ENCODE peak calls at places on chromosomes 7 and 10, in four cellular contexts. Z is body of pancreas, M is glutamatergic neuron, E is ovary. Y is an unnamed sample.

GRCh38 chr10:43852141-43852540 is 203.5 kb upstream of the ZNF32 start:
- DNase-seq in Z (no peak), E (no peak), M (no peak), Y (no peak)

GRCh38 chr7:12570148-12570528 is 382 bp upstream of the SCIN start:
- DNase-seq in M (no peak), E (no peak), Z (peak), Y (no peak)

GRCh38 chr7:141585592-141586510 is 34.6 kb downstream of the AGK start:
- DNase-seq in E (no peak), M (no peak), Z (no peak), Y (no peak)

GRCh38 chr10:33005322-33006282 is 47.6 kb upstream of the ITGB1 start:
- DNase-seq in E (peak), M (peak), Z (peak), Y (peak)

GRCh38 chr10:124174673-124175645 is 81.6 kb upstream of the CHST15 start:
- DNase-seq in Z (no peak), M (no peak), E (no peak), Y (no peak)

GRCh38 chr10:11560076-11560709 is 51.3 kb downstream of the USP6NL start:
- DNase-seq in M (no peak), E (no peak), Z (no peak), Y (no peak)

GRCh38 chr10:12469345-12469744 is 120.0 kb downstream of the CAMK1D start:
- DNase-seq in Z (no peak), M (no peak), E (no peak), Y (no peak)

GRCh38 chr10:93821051-93821772 is 63.5 kb downstream of the LGI1 start:
- DNase-seq in M (no peak), E (no peak), Z (no peak), Y (no peak)

GRCh38 chr10:68202965-68203358 is 29.0 kb downstream of the ATOH7 start:
- DNase-seq in Z (no peak), E (no peak), M (no peak), Y (no peak)

GRCh38 chr7:33558961-33559710 is 346.2 kb upstream of the BMPER start:
- DNase-seq in M (no peak), E (no peak), Z (no peak), Y (no peak)

GRCh38 chr7:50821457-50821977 is 38.8 kb upstream of the GRB10 start:
- DNase-seq in M (no peak), Z (peak), E (no peak), Y (no peak)

GRCh38 chr7:155734445-155734809 is 77.8 kb downstream of the SHH start:
- DNase-seq in Z (no peak), M (no peak), E (no peak), Y (no peak)

GRCh38 chr7:72112530-72112929 is 299.6 kb downstream of the CALN1 start:
- DNase-seq in Z (no peak), M (no peak), E (no peak), Y (no peak)

GRCh38 chr7:1895664-1896515 is 225.8 kb downstream of the ELFN1 start:
- DNase-seq in M (peak), E (no peak), Z (no peak), Y (no peak)

GRCh38 chr10:74870191-74870590 is 43.8 kb downstream of the KAT6B start:
- DNase-seq in M (no peak), E (no peak), Z (no peak), Y (no peak)

GRCh38 chr7:4794591-4795350 is 19.3 kb downstream of the AP5Z1 start:
- DNase-seq in Z (no peak), E (no peak), M (no peak), Y (no peak)

GRCh38 chr10:9004736-9005135 is 950.2 kb downstream of the GATA3 start:
- DNase-seq in M (no peak), Z (no peak), E (no peak), Y (no peak)

GRCh38 chr10:126843299-126843934 is 61.8 kb upstream of the DOCK1 start:
- DNase-seq in M (no peak), Z (no peak), E (no peak), Y (no peak)

GRCh38 chr10:126397640-126398382 is 9.5 kb upstream of the ADAM12 start:
- DNase-seq in Z (no peak), M (no peak), E (no peak), Y (no peak)

GRCh38 chr10:70672165-70672992 is at the start of gene ADAMTS14:
- DNase-seq in E (no peak), Z (no peak), M (peak), Y (peak)

GRCh38 chr7:95330194-95331003 is 6.1 kb upstream of the PON1 start:
- DNase-seq in E (no peak), M (no peak), Z (no peak), Y (no peak)

GRCh38 chr10:114477285-114477684 is 73.0 kb upstream of the AFAP1L2 start:
- DNase-seq in E (peak), M (no peak), Z (no peak), Y (no peak)

GRCh38 chr10:89280501-89280900 is 21.3 kb upstream of the IFIT2 start:
- DNase-seq in E (no peak), M (no peak), Z (no peak), Y (no peak)

GRCh38 chr10:79028056-79028430 is 40.7 kb upstream of the ZMIZ1 start:
- DNase-seq in Z (peak), M (no peak), E (peak), Y (no peak)

GRCh38 chr10:68088744-68089143 is 13.7 kb upstream of the HERC4 start:
- DNase-seq in Z (no peak), M (no peak), E (no peak), Y (no peak)

GRCh38 chr7:92517626-92518025 is 10.7 kb downstream of the PEX1 start:
- DNase-seq in Z (no peak), M (no peak), E (no peak), Y (no peak)

GRCh38 chr7:18109762-18110161 is 82.1 kb upstream of the PRPS1L1 start:
- DNase-seq in E (no peak), M (no peak), Z (no peak), Y (no peak)

GRCh38 chr10:28217848-28218247 is 85.0 kb downstream of the MPP7 start:
- DNase-seq in M (no peak), E (no peak), Z (no peak), Y (no peak)

GRCh38 chr7:22787936-22788335 is 34.7 kb downstream of the TOMM7 start:
- DNase-seq in M (no peak), E (no peak), Z (no peak), Y (no peak)

GRCh38 chr10:20858292-20859124 is 38.6 kb downstream of the NEBL start:
- DNase-seq in M (no peak), E (no peak), Z (no peak), Y (no peak)

GRCh38 chr7:1388021-1388704 is 71.1 kb downstream of the MICALL2 start:
- DNase-seq in E (no peak), Z (no peak), M (no peak), Y (no peak)

DNA sequence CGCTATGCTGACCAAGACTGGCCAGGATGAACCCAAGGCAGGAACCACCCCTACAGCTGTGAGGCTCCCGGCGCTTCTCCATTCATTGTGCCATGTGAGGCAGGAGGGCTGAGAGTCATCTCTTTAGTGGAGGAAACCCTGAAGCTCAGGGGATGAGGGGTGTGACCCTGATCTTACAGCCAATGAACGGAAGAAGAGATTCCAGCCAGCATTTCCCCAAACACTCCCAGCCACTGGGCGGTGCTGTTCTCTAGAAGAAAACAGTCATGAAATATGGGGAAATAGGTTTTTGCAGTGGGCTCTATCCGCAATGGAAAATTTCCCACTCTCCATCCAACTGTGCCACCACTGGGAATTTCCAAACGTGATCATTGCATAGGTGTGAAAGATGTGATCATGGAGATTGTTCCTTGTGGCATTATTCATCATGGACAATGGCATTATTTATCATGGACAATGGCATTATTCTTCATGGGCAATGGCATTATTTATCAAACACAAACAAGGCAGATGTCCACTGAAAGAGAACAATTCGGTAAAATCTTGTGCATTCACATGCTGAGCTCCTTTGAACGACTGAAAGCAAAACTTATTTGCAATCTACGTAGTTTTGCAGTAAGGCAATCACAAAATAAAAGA is 14.0 kb upstream of the SLC18A2 start:
- DNase-seq in E (peak), Z (peak), M (peak), Y (peak)
- TF ChIP-seq CTCF in E (no peak), Z (peak), M (no peak), Y (peak)

GRCh38 chr7:66896441-66896840 is 24.6 kb upstream of the TMEM248 start:
- DNase-seq in Z (no peak), M (no peak), E (no peak), Y (no peak)

GRCh38 chr7:66899552-66900280 is 21.3 kb upstream of the TMEM248 start:
- DNase-seq in M (no peak), E (no peak), Z (no peak), Y (no peak)

GRCh38 chr7:66894463-66895080 is 26.5 kb upstream of the TMEM248 start:
- DNase-seq in E (no peak), M (no peak), Z (no peak), Y (peak)
- TF ChIP-seq CTCF in E (no peak), M (peak), Z (peak), Y (no peak)

GRCh38 chr7:25913574-25914224 is 238.3 kb upstream of the NFE2L3 start:
- DNase-seq in Z (no peak), M (no peak), E (no peak), Y (no peak)

GRCh38 chr7:25924061-25924460 is 227.9 kb upstream of the NFE2L3 start:
- DNase-seq in Z (no peak), E (no peak), M (no peak), Y (no peak)

GRCh38 chr7:25922296-25922695 is 229.7 kb upstream of the NFE2L3 start:
- DNase-seq in E (no peak), M (no peak), Z (no peak), Y (no peak)

DNA sequence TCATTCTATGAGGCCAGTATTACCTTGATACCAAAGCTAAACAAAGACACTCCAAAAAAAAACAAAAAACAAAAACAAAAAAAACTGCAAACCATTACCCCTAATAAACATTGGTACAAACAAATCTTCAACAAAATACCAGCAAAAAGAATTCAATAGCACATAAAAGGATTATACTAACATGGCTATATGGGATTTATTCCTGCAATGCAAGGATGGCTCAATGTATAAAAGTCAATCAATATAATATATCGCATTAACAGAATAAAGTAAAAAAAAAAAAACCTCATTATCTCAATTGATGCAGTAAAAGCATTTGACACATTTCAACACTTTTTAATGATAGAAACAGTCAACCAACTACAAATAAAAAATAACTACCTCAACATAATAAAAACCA is 233.3 kb upstream of the NFE2L3 start:
- DNase-seq in M (no peak), E (no peak), Z (no peak), Y (no peak)
- TF ChIP-seq CTCF in M (no peak), E (no peak), Z (no peak), Y (no peak)

DNA sequence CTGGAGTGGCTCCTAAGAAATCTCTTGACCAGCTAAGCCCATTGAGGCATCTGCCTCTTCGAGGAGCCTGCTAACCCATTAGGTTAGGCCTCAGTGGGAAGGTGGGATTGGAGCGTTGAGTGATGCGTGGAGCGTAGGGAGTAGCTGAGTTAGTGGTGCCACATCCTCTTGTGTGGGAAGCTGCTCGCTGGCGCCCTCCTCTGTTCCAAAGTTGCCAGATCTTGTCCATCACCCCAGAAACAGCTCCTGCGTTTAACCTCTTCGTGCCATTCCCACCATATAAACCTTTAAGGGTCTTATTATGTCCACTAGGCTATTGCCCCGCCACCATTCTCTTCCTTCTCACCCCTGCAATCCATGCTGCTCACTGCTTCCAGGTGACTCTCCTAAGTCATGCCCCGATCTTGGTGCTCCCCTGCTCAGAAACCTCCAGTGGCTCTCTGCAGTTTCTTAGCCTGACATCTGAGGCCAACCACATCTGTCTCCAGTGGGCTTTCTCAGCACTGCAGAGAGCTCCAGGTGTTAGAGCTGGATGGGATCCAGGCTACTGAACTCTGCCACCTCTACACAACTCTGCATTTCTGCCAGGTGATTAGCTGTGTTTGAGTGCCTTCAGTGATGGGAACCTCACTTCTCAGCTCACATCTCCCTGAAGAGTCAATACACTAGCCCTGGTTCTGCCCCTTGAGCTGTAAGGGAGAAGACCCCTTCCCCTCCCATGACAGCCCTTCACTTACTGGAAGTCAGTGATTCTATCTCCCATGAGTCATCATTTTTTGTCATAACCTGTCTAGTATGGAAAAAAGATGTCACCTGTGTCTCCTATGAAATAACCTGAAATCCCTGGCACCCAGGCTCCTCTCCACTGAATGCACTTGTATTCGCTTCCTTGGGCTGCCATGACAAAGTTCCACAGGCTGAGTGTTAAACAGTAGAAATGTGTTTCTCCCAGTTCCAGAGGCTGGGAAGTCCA is 65.0 kb upstream of the FGFR2 start:
- DNase-seq in E (no peak), Z (no peak), M (peak), Y (peak)
- TF ChIP-seq CTCF in E (no peak), Z (no peak), M (peak), Y (peak)

DNA sequence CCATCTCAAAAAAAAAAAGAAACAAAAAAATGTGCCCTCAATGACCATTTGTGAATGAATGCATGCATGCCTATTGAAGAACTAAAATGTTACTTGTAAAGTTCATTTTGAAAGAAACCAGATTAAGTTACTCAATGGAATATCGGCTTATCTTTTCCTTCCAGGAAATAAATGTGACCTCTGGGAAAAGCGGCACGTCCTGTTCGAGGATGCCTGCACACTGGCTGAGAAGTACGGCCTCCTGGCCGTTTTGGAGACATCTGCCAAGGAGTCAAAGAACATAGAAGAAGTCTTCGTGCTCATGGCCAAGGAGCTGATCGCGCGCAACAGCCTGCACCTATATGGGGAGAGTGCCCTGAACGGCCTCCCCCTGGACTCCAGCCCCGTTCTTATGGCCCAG is 21.9 kb downstream of the RAB19 start:
- DNase-seq in Z (no peak), M (no peak), E (no peak), Y (no peak)
- TF ChIP-seq CTCF in Z (no peak), M (no peak), E (no peak), Y (no peak)

GRCh38 chr10:131899695-131900349 is 986 bp upstream of the PPP2R2D start:
- DNase-seq in E (peak), Z (no peak), M (no peak), Y (peak)
- TF ChIP-seq CTCF in E (no peak), Z (no peak), M (peak), Y (no peak)

DNA sequence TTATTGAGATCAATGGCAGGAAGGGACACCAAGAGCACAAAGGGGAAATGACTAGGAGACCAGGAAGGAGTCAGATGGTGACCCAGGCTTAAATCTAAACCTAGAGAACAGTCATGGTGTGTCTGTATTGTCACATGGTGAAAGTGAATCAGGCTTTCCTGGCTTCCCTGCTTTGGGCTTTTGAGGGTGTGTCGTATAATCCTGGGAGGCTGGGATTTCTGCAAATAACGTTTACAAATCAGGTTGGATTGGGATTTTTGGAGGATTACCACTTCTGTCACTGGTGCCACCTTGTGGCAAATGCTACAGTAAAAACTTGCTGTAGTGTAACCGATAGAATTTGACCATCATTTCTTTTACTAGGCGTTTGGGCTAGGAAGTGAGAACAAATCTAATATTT is 502.6 kb downstream of the NRG3 start:
- DNase-seq in E (no peak), M (no peak), Z (peak), Y (peak)
- TF ChIP-seq CTCF in E (no peak), M (peak), Z (peak), Y (peak)

Y was measured in endothelial cell.